ENCODE peak calls at places on chromosomes 7 and 10, in nine cellular contexts. D is SK-N-SH; N is PC-9; X is CD8-positive, alpha-beta memory T cell; F is RWPE1; H is AG04450; M is DND-41; C is suprapubic skin; Y is fibroblast of lung. Z is an unnamed sample.

GRCh38 chr7:36777062-36777461 is 52.8 kb upstream of the AOAH start:
- DNase-seq in N (no peak), F (no peak), H (no peak), X (peak; percentile 88), C (no peak), D (no peak), M (peak; percentile 72), Y (no peak), Z (no peak)

GRCh38 chr7:22329816-22330524 is 27.0 kb downstream of the RAPGEF5 start:
- DNase-seq in F (no peak), C (no peak), D (no peak), N (no peak), M (no peak), H (no peak), Y (no peak), X (no peak), Z (no peak)

GRCh38 chr7:12256025-12256570 is 45.0 kb downstream of the TMEM106B start:
- DNase-seq in M (no peak), H (no peak), F (no peak), X (no peak), C (no peak), D (no peak), N (no peak), Y (peak; percentile 69), Z (no peak)

GRCh38 chr10:17454181-17454800 is at the start of gene ST8SIA6:
- DNase-seq in X (peak; percentile 40), F (peak; percentile 55), D (peak; percentile 86), Y (peak; percentile 65), M (no peak), H (no peak), N (peak; percentile 52), C (no peak), Z (peak; percentile 54)

GRCh38 chr7:41916450-41916927 is 213.6 kb upstream of the INHBA start:
- DNase-seq in F (peak; percentile 90), Y (peak; percentile 99), M (no peak), X (no peak), N (peak; percentile 5), C (peak; percentile 58), D (no peak), H (peak; percentile 93), Z (no peak)

GRCh38 chr7:92831716-92832622 is 4.4 kb downstream of the CDK6 start:
- DNase-seq in C (no peak), H (peak; percentile 86), F (peak; percentile 28), D (peak; percentile 22), Y (peak; percentile 95), X (no peak), N (no peak), M (no peak), Z (no peak)

GRCh38 chr10:30373596-30374327 is 24.7 kb upstream of the MTPAP start:
- DNase-seq in D (no peak), H (no peak), M (peak; percentile 63), N (no peak), X (peak; percentile 7), F (no peak), C (no peak), Y (no peak), Z (no peak)

GRCh38 chr7:29269941-29270340 is 75.4 kb downstream of the CHN2 start:
- DNase-seq in N (no peak), X (no peak), D (no peak), Y (no peak), H (no peak), M (no peak), C (no peak), F (no peak), Z (no peak)

GRCh38 chr7:2479276-2480070 is 3.3 kb upstream of the GRIFIN start:
- DNase-seq in D (no peak), H (no peak), M (no peak), X (no peak), C (no peak), N (no peak), F (no peak), Y (no peak), Z (no peak)

GRCh38 chr7:2480071-2480410 is 3.8 kb upstream of the GRIFIN start:
- DNase-seq in X (no peak), H (no peak), D (no peak), N (no peak), M (no peak), C (peak; percentile 78), F (no peak), Y (no peak), Z (no peak)

GRCh38 chr7:2477447-2478386 is 1.5 kb upstream of the GRIFIN start:
- DNase-seq in F (no peak), H (no peak), X (peak; percentile 66), M (no peak), D (peak; percentile 100), Y (peak; percentile 45), C (no peak), N (peak; percentile 76), Z (peak; percentile 51)

GRCh38 chr7:2478387-2478760 is 2.2 kb upstream of the GRIFIN start:
- DNase-seq in N (peak; percentile 61), D (no peak), X (no peak), F (no peak), H (no peak), C (no peak), M (no peak), Y (peak; percentile 59), Z (peak; percentile 81)

GRCh38 chr7:2478800-2479199 is 2.6 kb upstream of the GRIFIN start:
- DNase-seq in N (no peak), C (peak; percentile 82), Y (no peak), F (no peak), D (no peak), H (no peak), M (no peak), X (no peak), Z (peak; percentile 23)
- H3K27ac ChIP-seq in N (no peak overlapping the region), C (no peak overlapping the region), Y (no peak overlapping the region), F (peak overlapping the region; percentile 50), D (no peak overlapping the region), H (no peak overlapping the region), M (no peak overlapping the region), X (no peak overlapping the region), Z (peak overlapping the region; percentile 66)

GRCh38 chr10:114402233-114402632 is 2.1 kb downstream of the AFAP1L2 start:
- DNase-seq in F (no peak), D (no peak), X (no peak), H (no peak), Y (peak; percentile 26), M (no peak), C (no peak), N (no peak), Z (no peak)
- H3K27ac ChIP-seq in F (no peak overlapping the region), D (no peak overlapping the region), X (no peak overlapping the region), H (no peak overlapping the region), Y (no peak overlapping the region), M (no peak overlapping the region), C (no peak overlapping the region), N (peak overlapping the region; percentile 46), Z (peak overlapping the region; percentile 21)

GRCh38 chr10:79285315-79286185 is 61.7 kb upstream of the PPIF start:
- DNase-seq in F (no peak), Y (no peak), D (no peak), X (no peak), N (no peak), C (no peak), M (no peak), H (no peak), Z (no peak)

GRCh38 chr10:79286318-79286951 is 60.8 kb upstream of the PPIF start:
- DNase-seq in C (no peak), X (peak; percentile 80), H (no peak), F (peak; percentile 60), Y (peak; percentile 35), N (no peak), D (peak; percentile 77), M (no peak), Z (peak; percentile 46)

GRCh38 chr10:79284158-79284871 is 63.0 kb upstream of the PPIF start:
- DNase-seq in D (no peak), C (no peak), N (no peak), H (no peak), X (no peak), M (no peak), F (no peak), Y (no peak), Z (no peak)

GRCh38 chr10:79280956-79281355 is 66.3 kb upstream of the PPIF start:
- DNase-seq in D (no peak), Y (no peak), X (no peak), F (no peak), H (no peak), M (no peak), N (no peak), C (no peak), Z (no peak)

GRCh38 chr10:79282388-79282787 is 64.9 kb upstream of the PPIF start:
- DNase-seq in H (no peak), Y (no peak), M (no peak), C (no peak), F (no peak), N (no peak), D (no peak), X (no peak), Z (no peak)
- H3K27ac ChIP-seq in H (no peak overlapping the region), Y (no peak overlapping the region), M (no peak overlapping the region), C (no peak overlapping the region), F (peak overlapping the region; percentile 12), N (no peak overlapping the region), D (no peak overlapping the region), X (no peak overlapping the region), Z (no peak overlapping the region)

DNA sequence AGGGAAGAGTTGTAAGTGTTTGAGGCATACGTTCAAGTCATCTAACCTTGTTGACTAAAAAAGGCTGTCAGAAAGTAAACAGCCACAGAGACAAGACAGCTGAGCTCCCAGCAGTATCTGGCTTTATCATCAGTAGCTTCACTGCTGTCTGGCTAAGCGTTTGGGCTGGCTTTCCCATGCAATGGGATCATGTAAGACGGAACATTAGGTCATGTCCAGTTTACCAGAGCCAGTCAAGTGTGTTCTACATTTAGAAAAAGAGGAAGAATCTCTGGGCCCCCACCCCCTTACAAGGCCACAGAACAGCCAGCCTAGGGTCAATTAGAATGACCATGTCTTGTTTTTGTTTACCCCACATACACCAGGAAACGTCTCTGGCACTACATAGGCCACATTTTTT is 51.3 kb upstream of the GSAP start:
- DNase-seq in H (no peak), D (no peak), Y (no peak), M (no peak), F (no peak), N (no peak), C (no peak), X (no peak), Z (no peak)
- H3K27ac ChIP-seq in H (no peak overlapping the region), D (no peak overlapping the region), Y (no peak overlapping the region), M (no peak overlapping the region), F (no peak overlapping the region), N (no peak overlapping the region), C (no peak overlapping the region), X (no peak overlapping the region), Z (no peak overlapping the region)

Z was measured in prostate gland.